ENCODE peak calls at places on chromosomes 6 and 20, in six cellular contexts. L, Q, B, J, U and R are unnamed samples.

GRCh38 chr20:25005220-25005619 is 12.7 kb upstream of the APMAP start:
- DNase-seq in L (no peak), Q (no peak), B (peak; percentile 52), J (peak; percentile 50), U (no peak), R (no peak)

GRCh38 chr6:35596448-35597442 is 84.0 kb upstream of the TULP1 start:
- DNase-seq in L (no peak), Q (no peak), B (no peak), J (no peak), U (no peak), R (no peak)

GRCh38 chr6:52576392-52577021 is 353 bp downstream of the TRAM2 start:
- DNase-seq in L (peak; percentile 66), Q (peak; percentile 72), B (peak; percentile 56), J (peak; percentile 43), U (peak; percentile 32), R (peak; percentile 70)

GRCh38 chr6:90168693-90169131 is 127.9 kb downstream of the BACH2 start:
- DNase-seq in L (no peak), Q (no peak), B (no peak), J (no peak), U (no peak), R (no peak)

GRCh38 chr6:69914015-69914485 is 47.7 kb downstream of the COL19A1 start:
- DNase-seq in L (no peak), Q (no peak), B (no peak), J (no peak), U (no peak), R (no peak)

GRCh38 chr20:41362748-41363140 is 3.9 kb downstream of the EMILIN3 start:
- DNase-seq in L (no peak), Q (no peak), B (no peak), J (no peak), U (no peak), R (no peak)

GRCh38 chr6:105443941-105444340 is 41.1 kb upstream of the PREP start:
- DNase-seq in L (no peak), Q (no peak), B (no peak), J (no peak), U (no peak), R (no peak)

GRCh38 chr6:79215233-79215824 is 19.2 kb downstream of the HMGN3 start:
- DNase-seq in L (no peak), Q (no peak), B (no peak), J (no peak), U (no peak), R (no peak)

GRCh38 chr20:51480507-51481270 is 61.8 kb downstream of the NFATC2 start:
- DNase-seq in L (no peak), Q (peak; percentile 90), B (no peak), J (no peak), U (peak; percentile 62), R (no peak)

GRCh38 chr6:56346958-56347357 is 99.6 kb upstream of the COL21A1 start:
- DNase-seq in L (no peak), Q (no peak), B (no peak), J (no peak), U (no peak), R (no peak)

GRCh38 chr6:163897030-163897429 is 482.5 kb downstream of the QKI start:
- DNase-seq in L (no peak), Q (no peak), B (no peak), J (no peak), U (no peak), R (no peak)

GRCh38 chr6:6610031-6610591 is 21.6 kb downstream of the LY86 start:
- DNase-seq in L (no peak), Q (no peak), B (no peak), J (no peak), U (no peak), R (no peak)

GRCh38 chr6:113671440-113671839 is 185.7 kb upstream of the MARCKS start:
- DNase-seq in L (no peak), Q (no peak), B (no peak), J (no peak), U (no peak), R (no peak)

GRCh38 chr6:36804549-36804948 is 34.7 kb downstream of the CPNE5 start:
- DNase-seq in L (no peak), Q (no peak), B (no peak), J (no peak), U (no peak), R (no peak)

GRCh38 chr20:3768342-3769130 is 983 bp upstream of the ADISSP start:
- DNase-seq in L (peak; percentile 70), Q (peak; percentile 81), B (peak; percentile 88), J (peak; percentile 52), U (peak; percentile 71), R (peak; percentile 60)

GRCh38 chr6:10719386-10720228 is 3.3 kb upstream of the TMEM14C start:
- DNase-seq in L (no peak), Q (peak; percentile 68), B (no peak), J (no peak), U (no peak), R (no peak)

GRCh38 chr6:138428943-138429616 is 25.1 kb downstream of the HEBP2 start:
- DNase-seq in L (no peak), Q (no peak), B (peak; percentile 25), J (no peak), U (no peak), R (no peak)

GRCh38 chr6:47476794-47477496 is 644 bp upstream of the CD2AP start:
- DNase-seq in L (no peak), Q (no peak), B (no peak), J (no peak), U (no peak), R (no peak)

GRCh38 chr6:112058243-112058642 is 4.3 kb downstream of the CCN6 start:
- DNase-seq in L (no peak), Q (no peak), B (no peak), J (no peak), U (no peak), R (no peak)

GRCh38 chr6:118198746-118199145 is 291.7 kb downstream of the SLC35F1 start:
- DNase-seq in L (no peak), Q (no peak), B (no peak), J (no peak), U (no peak), R (no peak)

GRCh38 chr6:158850807-158851115 is 31.6 kb upstream of the EZR start:
- DNase-seq in L (no peak), Q (no peak), B (no peak), J (no peak), U (no peak), R (no peak)

GRCh38 chr6:25137497-25137896 is 141.7 kb upstream of the CARMIL1 start:
- DNase-seq in L (no peak), Q (no peak), B (no peak), J (no peak), U (no peak), R (no peak)

GRCh38 chr20:8183526-8183925 is 51.5 kb downstream of the PLCB1 start:
- DNase-seq in L (no peak), Q (no peak), B (no peak), J (no peak), U (no peak), R (no peak)